ENCODE peak calls at places on chromosomes 6 and 20, in seven cellular contexts. V is tibial nerve, S is hepatocyte, U is adipocyte, B is testis, N is HCT116, L is ovary. I is an unnamed sample.

GRCh38 chr6:30720738-30721197 is 616 bp downstream of the TUBB start:
- DNase-seq in S (peak; percentile 77), B (peak; percentile 84), N (no peak), U (peak; percentile 64), V (peak; percentile 52), L (peak; percentile 77), I (peak; percentile 87)

GRCh38 chr6:113634352-113635163 is 222.6 kb upstream of the MARCKS start:
- DNase-seq in V (no peak), L (no peak), S (no peak), N (no peak), B (no peak), U (peak; percentile 63), I (no peak)

GRCh38 chr6:32332433-32332832 is 39.3 kb downstream of the TSBP1 start:
- DNase-seq in U (no peak), S (no peak), V (no peak), L (no peak), B (no peak), N (no peak), I (no peak)

GRCh38 chr20:58682656-58683055 is 9.9 kb upstream of the NPEPL1 start:
- DNase-seq in N (no peak), S (no peak), L (no peak), V (no peak), B (no peak), U (no peak), I (peak; percentile 15)

GRCh38 chr20:64064145-64064698 is 1.2 kb downstream of the TCEA2 start:
- DNase-seq in L (peak; percentile 52), V (no peak), U (peak; percentile 67), N (peak; percentile 22), S (no peak), B (no peak), I (no peak)

GRCh38 chr20:8346898-8347297 is 214.8 kb downstream of the PLCB1 start:
- DNase-seq in L (no peak), U (no peak), S (no peak), N (no peak), B (no peak), V (no peak), I (no peak)

GRCh38 chr20:25539742-25540201 is 45.6 kb downstream of the NINL start:
- DNase-seq in B (no peak), N (no peak), U (peak; percentile 67), V (no peak), L (no peak), S (no peak), I (no peak)

GRCh38 chr6:167267896-167268528 is 23.1 kb upstream of the UNC93A start:
- DNase-seq in V (no peak), U (no peak), L (no peak), B (no peak), N (no peak), S (no peak), I (no peak)

GRCh38 chr6:125789576-125790402 is 971 bp upstream of the NCOA7 start:
- DNase-seq in B (peak; percentile 70), L (peak; percentile 59), S (peak; percentile 73), N (no peak), U (peak; percentile 53), V (no peak), I (peak; percentile 91)

GRCh38 chr6:169241688-169242350 is 11.8 kb downstream of the THBS2 start:
- DNase-seq in V (no peak), B (no peak), L (no peak), U (no peak), S (no peak), N (no peak), I (no peak)

GRCh38 chr20:51497542-51498467 is 44.7 kb downstream of the NFATC2 start:
- DNase-seq in L (no peak), S (no peak), N (no peak), U (peak; percentile 43), V (no peak), B (peak; percentile 26), I (peak; percentile 93)

GRCh38 chr6:130928993-130929678 is 101.9 kb downstream of the SMLR1 start:
- DNase-seq in B (no peak), N (no peak), S (no peak), U (peak; percentile 63), V (no peak), L (no peak), I (no peak)

GRCh38 chr6:124400600-124400999 is 561.6 kb upstream of the RNF217 start:
- DNase-seq in B (no peak), L (no peak), U (no peak), S (no peak), V (no peak), N (no peak), I (no peak)

GRCh38 chr6:33592595-33593413 is 12.7 kb upstream of the BAK1 start:
- DNase-seq in S (peak; percentile 71), V (no peak), L (peak; percentile 36), N (no peak), B (peak; percentile 41), U (no peak), I (no peak)

GRCh38 chr6:257031-257725 is 35.1 kb upstream of the DUSP22 start:
- DNase-seq in V (no peak), S (no peak), L (no peak), U (peak; percentile 40), N (no peak), B (no peak), I (no peak)

GRCh38 chr6:56046576-56046975 is 171.2 kb upstream of the BMP5 start:
- DNase-seq in S (no peak), L (no peak), N (no peak), U (peak; percentile 48), B (no peak), V (peak; percentile 31), I (no peak)

GRCh38 chr6:21033575-21034026 is 499.3 kb downstream of the CDKAL1 start:
- DNase-seq in B (no peak), V (peak; percentile 18), S (peak; percentile 29), L (peak; percentile 40), U (peak; percentile 92), N (no peak), I (no peak)

GRCh38 chr20:63891061-63892002 is 3.6 kb upstream of the DNAJC5 start:
- DNase-seq in B (no peak), U (no peak), N (no peak), V (no peak), L (no peak), S (no peak), I (no peak)

GRCh38 chr6:2378046-2378657 is 132.7 kb upstream of the GMDS start:
- DNase-seq in L (no peak), B (no peak), N (no peak), V (no peak), S (no peak), U (no peak), I (no peak)

GRCh38 chr6:2376429-2377355 is 131.3 kb upstream of the GMDS start:
- DNase-seq in N (peak; percentile 65), V (no peak), S (peak; percentile 32), B (no peak), L (no peak), U (peak; percentile 88), I (no peak)

GRCh38 chr6:2369606-2370005 is 124.2 kb upstream of the GMDS start:
- DNase-seq in N (no peak), L (no peak), U (no peak), V (no peak), S (no peak), B (no peak), I (no peak)

GRCh38 chr6:2378891-2379652 is 133.7 kb upstream of the GMDS start:
- DNase-seq in N (peak; percentile 31), L (no peak), U (peak; percentile 56), B (no peak), V (no peak), S (no peak), I (no peak)

GRCh38 chr6:2375443-2375842 is 130.0 kb upstream of the GMDS start:
- DNase-seq in N (no peak), U (no peak), B (no peak), L (no peak), S (no peak), V (no peak), I (no peak)
- H3K4me3 ChIP-seq in N (no peak overlapping the region), U (no peak overlapping the region), B (no peak overlapping the region), L (no peak overlapping the region), S (no peak overlapping the region), V (no peak overlapping the region), I (no peak overlapping the region)

DNA sequence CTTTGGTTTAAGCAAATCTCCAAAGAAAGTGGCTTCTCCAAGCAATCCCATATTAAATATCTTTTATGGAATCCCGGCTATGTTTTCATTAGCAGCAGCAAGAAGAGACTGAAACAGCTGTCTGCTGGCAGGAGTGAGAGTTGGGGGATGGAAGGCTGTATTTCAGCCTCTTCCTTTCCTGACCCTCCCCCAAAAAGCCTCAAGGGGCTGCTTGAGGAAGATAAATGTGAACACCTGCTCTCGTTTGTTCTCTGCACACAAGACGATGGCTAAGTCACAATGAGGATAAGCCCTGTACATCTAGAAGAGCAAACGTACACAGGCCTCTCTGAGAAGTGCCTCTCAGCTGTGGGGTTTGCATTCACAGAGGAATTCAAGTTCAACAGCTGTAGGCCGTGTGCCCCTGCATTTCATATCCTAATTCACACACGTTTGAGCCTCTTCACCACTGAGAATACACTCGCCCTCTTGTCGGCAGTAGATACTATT is 16.3 kb downstream of the RIPOR2 start:
- DNase-seq in S (no peak), N (no peak), L (no peak), B (no peak), U (no peak), V (no peak), I (no peak)
- H3K4me3 ChIP-seq in S (no peak overlapping the region), N (no peak overlapping the region), L (no peak overlapping the region), B (no peak overlapping the region), U (no peak overlapping the region), V (no peak overlapping the region), I (no peak overlapping the region)

DNA sequence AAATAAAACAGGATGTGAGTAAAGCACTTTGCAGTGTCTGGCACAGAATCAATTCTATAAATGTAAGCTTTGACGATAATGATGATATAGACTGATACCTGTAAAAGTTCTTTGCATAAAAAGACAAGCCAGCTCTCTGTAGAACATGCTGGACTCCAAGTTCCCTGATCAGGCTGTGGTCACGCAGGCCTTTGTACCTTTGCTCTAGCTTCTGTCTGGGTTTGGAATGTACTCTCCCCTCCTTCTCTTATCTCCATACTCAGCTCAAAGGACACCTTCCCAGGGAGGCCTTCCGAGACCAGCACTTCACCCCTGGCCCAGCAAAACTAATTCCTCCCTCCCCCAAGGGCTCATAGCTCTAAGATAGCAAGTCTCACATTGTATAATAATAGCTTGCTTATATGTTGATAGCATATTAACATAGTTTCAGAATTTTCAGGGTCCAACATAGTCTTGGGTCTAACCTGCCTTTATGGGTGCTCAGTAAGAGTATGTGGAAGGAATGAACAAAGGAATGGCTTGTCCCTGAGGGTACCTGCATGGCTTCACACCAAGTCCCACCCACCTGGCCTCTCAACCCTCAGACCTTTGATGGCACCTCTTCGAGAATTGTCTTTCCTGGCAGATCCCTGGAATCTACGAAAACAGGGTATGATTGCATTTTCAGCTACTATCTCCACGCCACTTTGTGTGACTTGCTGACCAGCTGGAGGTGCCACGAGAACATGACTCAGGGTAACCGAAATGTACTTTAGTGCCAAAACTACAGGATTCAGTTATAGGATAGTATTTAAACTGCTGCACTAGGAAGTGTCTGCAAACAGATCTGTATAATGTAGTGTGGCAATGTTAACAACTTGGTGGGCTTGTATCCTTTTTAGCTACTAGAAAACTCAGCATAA is 41.7 kb upstream of the PIM1 start:
- DNase-seq in B (no peak), L (no peak), N (no peak), U (peak; percentile 47), S (peak; percentile 79), V (no peak), I (no peak)
- H3K4me3 ChIP-seq in B (no peak overlapping the region), L (no peak overlapping the region), N (no peak overlapping the region), U (no peak overlapping the region), S (no peak overlapping the region), V (no peak overlapping the region), I (no peak overlapping the region)

DNA sequence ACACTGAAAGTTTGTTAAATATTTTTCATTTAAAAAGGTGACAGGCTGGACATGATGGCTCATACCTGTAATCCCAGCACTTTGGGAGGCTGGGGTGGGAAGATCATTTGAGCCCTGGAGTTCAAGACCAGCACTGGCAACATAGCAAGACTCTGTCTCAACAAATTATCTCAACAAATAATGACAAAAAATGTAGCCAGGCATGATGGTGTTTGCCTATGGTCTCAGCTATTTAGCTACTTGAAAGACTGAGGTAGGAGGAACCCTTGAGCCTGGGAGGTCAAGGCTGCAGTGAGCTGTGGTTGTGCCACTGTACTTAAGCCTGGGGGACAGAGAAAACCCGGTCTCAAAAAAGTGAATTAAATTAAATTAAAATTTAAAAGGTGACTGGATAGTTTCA is 56.0 kb upstream of the C6orf118 start:
- DNase-seq in S (no peak), B (no peak), L (no peak), N (no peak), U (no peak), V (no peak), I (no peak)
- H3K4me3 ChIP-seq in S (no peak overlapping the region), B (no peak overlapping the region), L (no peak overlapping the region), N (no peak overlapping the region), U (no peak overlapping the region), V (no peak overlapping the region), I (no peak overlapping the region)

I was measured in A673.